ENCODE peak calls at places on chromosomes 3 and 15, in ten cellular contexts. One of them, this sample, is unnamed.

GRCh38 chr15:84143753-84144314 is 91.7 kb upstream of the GOLGA6L4 start:
- DNase-seq in activated gamma-delta T cell treated with Interleukin-2 at 50 U/mL for 16 hours: no peak
- DNase-seq in globus pallidus: no peak
- DNase-seq in OCI-LY7: no peak
- DNase-seq in choroid plexus epithelial cell: no peak
- DNase-seq in GM13976: no peak
- DNase-seq in mesendoderm: no peak
- DNase-seq in ACHN: no peak
- DNase-seq in amygdala: no peak
- DNase-seq in A172: no peak
- DNase-seq in this sample: no peak

GRCh38 chr3:157232146-157232545 is 72.2 kb upstream of the CCNL1 start:
- DNase-seq in activated gamma-delta T cell treated with Interleukin-2 at 50 U/mL for 16 hours: no peak
- DNase-seq in globus pallidus: no peak
- DNase-seq in OCI-LY7: no peak
- DNase-seq in choroid plexus epithelial cell: no peak
- DNase-seq in GM13976: no peak
- DNase-seq in mesendoderm: no peak
- DNase-seq in ACHN: no peak
- DNase-seq in amygdala: no peak
- DNase-seq in A172: no peak
- DNase-seq in this sample: no peak

GRCh38 chr3:133991637-133992036 is 38.1 kb downstream of the SLCO2A1 start:
- DNase-seq in activated gamma-delta T cell treated with Interleukin-2 at 50 U/mL for 16 hours: no peak
- DNase-seq in globus pallidus: no peak
- DNase-seq in OCI-LY7: no peak
- DNase-seq in choroid plexus epithelial cell: no peak
- DNase-seq in GM13976: no peak
- DNase-seq in mesendoderm: no peak
- DNase-seq in ACHN: no peak
- DNase-seq in amygdala: no peak
- DNase-seq in A172: peak
- DNase-seq in this sample: no peak

GRCh38 chr3:188229177-188229576 is 75.2 kb downstream of the LPP start:
- DNase-seq in activated gamma-delta T cell treated with Interleukin-2 at 50 U/mL for 16 hours: no peak
- DNase-seq in globus pallidus: no peak
- DNase-seq in OCI-LY7: no peak
- DNase-seq in choroid plexus epithelial cell: no peak
- DNase-seq in GM13976: no peak
- DNase-seq in mesendoderm: peak
- DNase-seq in ACHN: no peak
- DNase-seq in amygdala: no peak
- DNase-seq in A172: no peak
- DNase-seq in this sample: no peak

GRCh38 chr15:59691194-59691805 is 2.2 kb upstream of the BNIP2 start:
- DNase-seq in activated gamma-delta T cell treated with Interleukin-2 at 50 U/mL for 16 hours: peak
- DNase-seq in globus pallidus: peak
- DNase-seq in OCI-LY7: peak
- DNase-seq in choroid plexus epithelial cell: peak
- DNase-seq in GM13976: peak
- DNase-seq in mesendoderm: peak
- DNase-seq in ACHN: peak
- DNase-seq in amygdala: no peak
- DNase-seq in A172: peak
- DNase-seq in this sample: peak

GRCh38 chr15:69035205-69035917 is 20.9 kb downstream of the NOX5 start:
- DNase-seq in activated gamma-delta T cell treated with Interleukin-2 at 50 U/mL for 16 hours: no peak
- DNase-seq in globus pallidus: no peak
- DNase-seq in OCI-LY7: no peak
- DNase-seq in choroid plexus epithelial cell: no peak
- DNase-seq in GM13976: no peak
- DNase-seq in mesendoderm: peak
- DNase-seq in ACHN: no peak
- DNase-seq in amygdala: no peak
- DNase-seq in A172: no peak
- DNase-seq in this sample: no peak

GRCh38 chr3:177529716-177530335 is 332.5 kb upstream of the TBL1XR1 start:
- DNase-seq in activated gamma-delta T cell treated with Interleukin-2 at 50 U/mL for 16 hours: no peak
- DNase-seq in globus pallidus: no peak
- DNase-seq in OCI-LY7: no peak
- DNase-seq in choroid plexus epithelial cell: peak
- DNase-seq in GM13976: no peak
- DNase-seq in mesendoderm: no peak
- DNase-seq in ACHN: no peak
- DNase-seq in amygdala: no peak
- DNase-seq in A172: no peak
- DNase-seq in this sample: no peak

GRCh38 chr3:158103131-158103955 is 2.9 kb downstream of the SHOX2 start:
- DNase-seq in activated gamma-delta T cell treated with Interleukin-2 at 50 U/mL for 16 hours: no peak
- DNase-seq in globus pallidus: no peak
- DNase-seq in OCI-LY7: no peak
- DNase-seq in choroid plexus epithelial cell: no peak
- DNase-seq in GM13976: peak
- DNase-seq in mesendoderm: peak
- DNase-seq in ACHN: no peak
- DNase-seq in amygdala: no peak
- DNase-seq in A172: no peak
- DNase-seq in this sample: peak

GRCh38 chr3:7728566-7729519 is 772.8 kb upstream of the LMCD1 start:
- DNase-seq in activated gamma-delta T cell treated with Interleukin-2 at 50 U/mL for 16 hours: no peak
- DNase-seq in globus pallidus: no peak
- DNase-seq in OCI-LY7: no peak
- DNase-seq in choroid plexus epithelial cell: no peak
- DNase-seq in GM13976: no peak
- DNase-seq in mesendoderm: peak
- DNase-seq in ACHN: no peak
- DNase-seq in amygdala: no peak
- DNase-seq in A172: no peak
- DNase-seq in this sample: no peak

GRCh38 chr15:81092559-81092902 is 41.5 kb upstream of the CFAP161 start:
- DNase-seq in activated gamma-delta T cell treated with Interleukin-2 at 50 U/mL for 16 hours: no peak
- DNase-seq in globus pallidus: no peak
- DNase-seq in OCI-LY7: no peak
- DNase-seq in choroid plexus epithelial cell: no peak
- DNase-seq in GM13976: no peak
- DNase-seq in mesendoderm: no peak
- DNase-seq in ACHN: no peak
- DNase-seq in amygdala: no peak
- DNase-seq in A172: no peak
- DNase-seq in this sample: no peak

GRCh38 chr15:66387176-66388056 is 704 bp downstream of the MAP2K1 start:
- DNase-seq in activated gamma-delta T cell treated with Interleukin-2 at 50 U/mL for 16 hours: peak
- DNase-seq in globus pallidus: peak
- DNase-seq in OCI-LY7: peak
- DNase-seq in choroid plexus epithelial cell: peak
- DNase-seq in GM13976: peak
- DNase-seq in mesendoderm: peak
- DNase-seq in ACHN: peak
- DNase-seq in amygdala: peak
- DNase-seq in A172: peak
- DNase-seq in this sample: peak

GRCh38 chr15:89482139-89482538 is 14.2 kb downstream of the RHCG start:
- DNase-seq in activated gamma-delta T cell treated with Interleukin-2 at 50 U/mL for 16 hours: no peak
- DNase-seq in globus pallidus: no peak
- DNase-seq in OCI-LY7: no peak
- DNase-seq in choroid plexus epithelial cell: no peak
- DNase-seq in GM13976: no peak
- DNase-seq in mesendoderm: no peak
- DNase-seq in ACHN: no peak
- DNase-seq in amygdala: no peak
- DNase-seq in A172: peak
- DNase-seq in this sample: no peak

GRCh38 chr15:99105516-99106341 is 849 bp downstream of the SYNM start:
- DNase-seq in activated gamma-delta T cell treated with Interleukin-2 at 50 U/mL for 16 hours: peak
- DNase-seq in globus pallidus: no peak
- DNase-seq in OCI-LY7: peak
- DNase-seq in choroid plexus epithelial cell: peak
- DNase-seq in GM13976: peak
- DNase-seq in mesendoderm: peak
- DNase-seq in ACHN: peak
- DNase-seq in amygdala: peak
- DNase-seq in A172: no peak
- DNase-seq in this sample: no peak

GRCh38 chr15:75167588-75168076 is 34.0 kb upstream of the C15orf39 start:
- DNase-seq in activated gamma-delta T cell treated with Interleukin-2 at 50 U/mL for 16 hours: no peak
- DNase-seq in globus pallidus: no peak
- DNase-seq in OCI-LY7: no peak
- DNase-seq in choroid plexus epithelial cell: peak
- DNase-seq in GM13976: no peak
- DNase-seq in mesendoderm: no peak
- DNase-seq in ACHN: no peak
- DNase-seq in amygdala: no peak
- DNase-seq in A172: peak
- DNase-seq in this sample: no peak